ENCODE peak calls at places on chromosomes 12 and 14, in seven cellular contexts. W is stomach, B is prostate gland, Z is HL-60, R is SK-N-SH, F is upper lobe of left lung, S is transverse colon. X is an unnamed sample.

GRCh38 chr12:50750366-50750765 is 13.5 kb upstream of the ATF1 start:
- DNase-seq in W (no peak), B (no peak), Z (no peak), R (no peak), F (no peak), S (no peak), X (no peak)

GRCh38 chr12:66901136-66901932 is 222.5 kb upstream of the GRIP1 start:
- DNase-seq in W (no peak), B (no peak), Z (no peak), R (no peak), F (no peak), S (no peak), X (peak)

GRCh38 chr12:88188180-88188579 is 46.1 kb downstream of the TMTC3 start:
- DNase-seq in W (no peak), B (no peak), Z (no peak), R (no peak), F (no peak), S (no peak), X (no peak)

GRCh38 chr12:51253276-51253675 is 14.7 kb downstream of the DAZAP2 start:
- DNase-seq in W (no peak), B (no peak), Z (no peak), R (no peak), F (no peak), S (no peak), X (no peak)

GRCh38 chr12:48000878-48001321 is 3.4 kb downstream of the COL2A1 start:
- DNase-seq in W (no peak), B (no peak), Z (no peak), R (peak), F (no peak), S (no peak), X (no peak)

GRCh38 chr12:132806857-132807256 is 21.8 kb downstream of the GOLGA3 start:
- DNase-seq in W (no peak), B (no peak), Z (no peak), R (no peak), F (no peak), S (no peak), X (no peak)

GRCh38 chr14:61033024-61033423 is 52.0 kb downstream of the SLC38A6 start:
- DNase-seq in W (no peak), B (no peak), Z (no peak), R (peak), F (no peak), S (no peak), X (no peak)

GRCh38 chr12:95397566-95397965 is 76.4 kb upstream of the METAP2 start:
- DNase-seq in W (no peak), B (no peak), Z (no peak), R (no peak), F (no peak), S (no peak), X (no peak)

GRCh38 chr12:45732250-45732649 is 2.7 kb downstream of the ARID2 start:
- DNase-seq in W (no peak), B (no peak), Z (no peak), R (no peak), F (no peak), S (no peak), X (no peak)

GRCh38 chr12:69497308-69498026 is 27.3 kb downstream of the FRS2 start:
- DNase-seq in W (no peak), B (no peak), Z (no peak), R (no peak), F (no peak), S (no peak), X (peak)

GRCh38 chr14:44029933-44030332 is 477.1 kb downstream of the FSCB start:
- DNase-seq in W (no peak), B (no peak), Z (no peak), R (no peak), F (no peak), S (no peak), X (no peak)

DNA sequence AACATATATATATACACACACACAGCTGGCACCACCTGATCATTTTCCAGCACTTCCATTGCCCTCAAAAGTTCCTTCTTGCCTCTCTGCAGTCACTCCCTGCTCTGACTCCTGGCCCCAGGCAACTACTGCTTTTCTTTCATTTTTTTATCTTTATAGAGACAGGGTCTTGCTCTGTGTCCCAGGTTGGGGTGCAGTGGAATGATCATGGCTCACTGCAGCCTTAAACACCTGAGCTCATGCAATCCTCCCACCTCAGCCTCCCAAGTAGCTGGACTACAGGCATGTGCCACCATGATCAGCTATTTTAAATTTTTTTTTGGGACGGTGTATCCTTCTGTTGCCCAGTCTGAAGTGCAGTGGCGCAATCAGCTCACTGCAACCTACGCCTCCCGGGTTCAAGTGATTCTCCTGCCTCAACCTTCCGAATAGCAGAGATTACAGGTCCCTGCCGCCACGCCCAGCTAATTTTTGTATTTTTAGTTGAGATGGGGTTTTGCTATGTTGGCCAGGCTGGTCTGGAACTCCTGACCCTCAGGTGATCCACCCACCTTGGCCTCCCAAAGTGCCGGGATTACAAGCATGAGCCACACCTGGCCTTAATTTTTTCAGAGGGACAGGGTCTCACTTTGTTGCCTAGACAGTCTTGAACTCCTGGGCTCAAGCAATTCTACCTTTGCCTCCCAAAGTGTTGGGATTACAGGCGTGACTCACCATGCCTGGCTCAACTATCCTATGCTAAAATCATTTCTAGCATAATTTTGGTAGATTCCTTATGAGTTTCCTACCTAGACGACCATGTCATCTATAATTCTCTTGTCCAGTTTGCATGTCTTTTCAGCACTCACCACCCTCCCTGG is 7.8 kb downstream of the HSP90AA1 start:
- DNase-seq in W (no peak), B (no peak), Z (peak), R (no peak), F (no peak), S (no peak), X (no peak)
- TF ChIP-seq POLR2AphosphoS5 in W (no peak), B (no peak), Z (no peak), R (peak), F (no peak), S (no peak), X (peak)

GRCh38 chr12:117329756-117330155 is 31.7 kb downstream of the NOS1 start:
- DNase-seq in W (no peak), B (no peak), Z (no peak), R (no peak), F (no peak), S (no peak), X (no peak)
- TF ChIP-seq POLR2AphosphoS5 in W (no peak), B (no peak), Z (no peak), R (no peak), F (no peak), S (no peak), X (no peak)

DNA sequence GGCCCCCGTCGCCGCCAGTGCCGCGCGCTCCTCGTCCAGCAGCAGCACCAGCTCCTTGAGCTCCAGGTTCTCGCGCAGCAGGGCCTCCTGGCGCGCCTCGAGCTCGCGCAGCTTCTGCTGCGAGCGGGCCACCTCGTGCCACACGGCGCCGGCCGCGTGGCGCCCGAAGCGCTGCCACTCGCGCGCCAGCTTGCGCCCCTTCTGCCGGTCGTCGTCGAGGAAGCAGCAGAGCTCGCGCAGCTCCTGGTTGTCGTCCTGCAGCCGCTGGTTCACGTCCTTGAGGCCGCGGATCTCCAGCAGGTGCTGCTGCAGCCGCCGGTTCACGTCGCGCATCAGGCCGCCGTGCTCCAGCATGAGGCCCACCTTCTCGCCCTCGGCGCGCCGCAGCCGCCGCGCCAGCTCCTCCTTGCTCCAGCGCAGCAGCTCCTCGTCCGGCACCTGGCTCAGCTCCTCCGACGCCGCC is 505 bp downstream of the CCDC85C start:
- DNase-seq in W (no peak), B (no peak), Z (no peak), R (no peak), F (peak), S (peak), X (no peak)
- TF ChIP-seq POLR2AphosphoS5 in W (no peak), B (no peak), Z (no peak), R (no peak), F (no peak), S (peak), X (no peak)

GRCh38 chr14:68243441-68244010 is 423.9 kb downstream of the RAD51B start:
- DNase-seq in W (no peak), B (no peak), Z (no peak), R (no peak), F (no peak), S (no peak), X (no peak)
- TF ChIP-seq POLR2AphosphoS5 in W (no peak), B (no peak), Z (no peak), R (no peak), F (no peak), S (no peak), X (no peak)

DNA sequence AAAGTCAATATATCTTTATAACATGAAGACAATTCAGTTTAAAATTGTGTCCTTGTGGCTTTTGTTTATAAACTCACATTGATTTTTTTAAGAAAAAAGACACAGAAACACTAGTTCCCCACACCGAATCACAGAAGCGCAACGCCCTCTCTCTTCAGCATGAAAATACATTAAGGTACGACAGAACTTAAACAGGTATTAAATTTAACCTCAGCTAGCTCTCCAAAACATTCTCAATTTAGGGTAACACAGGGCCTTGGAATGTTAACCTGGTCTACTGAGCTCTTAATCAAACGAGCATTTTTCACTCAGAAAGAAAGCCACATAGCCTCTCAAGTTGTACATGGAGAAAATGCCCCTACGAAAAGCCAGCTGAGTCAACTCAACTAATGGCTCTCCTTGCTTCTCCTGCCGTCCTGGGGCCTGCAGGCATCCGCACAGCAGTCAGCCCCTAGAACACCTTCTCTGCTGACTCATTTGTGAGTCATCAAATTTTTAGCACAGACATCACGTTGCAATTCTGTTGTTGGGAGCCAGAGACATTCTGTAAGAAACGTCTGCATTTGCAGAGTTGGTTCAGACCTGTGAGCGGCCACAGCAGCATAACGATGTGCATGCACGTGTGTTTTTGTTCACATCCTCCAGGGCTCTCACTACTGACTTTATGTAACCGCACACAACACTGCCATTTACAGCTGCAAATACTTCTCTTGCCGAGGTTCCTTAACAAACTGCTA is 141.6 kb downstream of the ITPR2 start:
- DNase-seq in W (no peak), B (no peak), Z (no peak), R (no peak), F (peak), S (no peak), X (no peak)
- TF ChIP-seq POLR2AphosphoS5 in W (no peak), B (no peak), Z (no peak), R (peak), F (no peak), S (no peak), X (no peak)